ENCODE peak calls at places on chromosomes 1 and 21, in four cellular contexts. A is transverse colon, T is heart left ventricle, Z is gastrocnemius medialis. Q is an unnamed sample. For H3K4me1, the result is how much of the 10 kb centered on the place peaks cover.

GRCh38 chr1:89659322-89660061 is 26.6 kb downstream of the LRRC8C start:
- DNase-seq in A (no peak), T (peak), Z (no peak), Q (no peak)

GRCh38 chr1:43206721-43207228 is 34.6 kb downstream of the CFAP57 start:
- DNase-seq in T (peak), A (no peak), Z (no peak), Q (no peak)

GRCh38 chr1:41529621-41530395 is 45.3 kb upstream of the EDN2 start:
- DNase-seq in A (no peak), T (peak), Z (no peak), Q (no peak)

GRCh38 chr1:37186246-37186756 is 152.0 kb upstream of the GRIK3 start:
- DNase-seq in T (no peak), Z (no peak), A (no peak), Q (no peak)

GRCh38 chr1:56374026-56374974 is 205.1 kb downstream of the PLPP3 start:
- DNase-seq in T (peak), Z (no peak), A (no peak), Q (peak)

GRCh38 chr1:16083486-16083885 is 10.0 kb upstream of the FAM131C start:
- DNase-seq in Z (no peak), T (no peak), A (peak), Q (no peak)

GRCh38 chr1:24692351-24692980 is 49.4 kb downstream of the SRRM1 start:
- DNase-seq in A (no peak), T (no peak), Z (no peak), Q (no peak)

GRCh38 chr1:23756676-23757075 is 13.4 kb downstream of the ELOA start:
- DNase-seq in Z (no peak), A (no peak), T (no peak), Q (no peak)

GRCh38 chr1:31955917-31956736 is 18.0 kb upstream of the PTP4A2 start:
- DNase-seq in T (peak), Z (peak), A (peak), Q (peak)

GRCh38 chr1:23098463-23099170 is 70.0 kb downstream of the LUZP1 start:
- DNase-seq in T (no peak), Z (peak), A (peak), Q (no peak)

GRCh38 chr1:54124472-54124871 is 28.3 kb downstream of the CDCP2 start:
- DNase-seq in A (peak), T (no peak), Z (no peak), Q (no peak)

GRCh38 chr1:80050523-80050922 is 1044.0 kb upstream of the ADGRL4 start:
- DNase-seq in T (no peak), A (no peak), Z (no peak), Q (no peak)

GRCh38 chr1:162023547-162024501 is at the start of gene OLFML2B:
- DNase-seq in A (peak), T (peak), Z (peak), Q (no peak)

GRCh38 chr1:78069784-78070183 is 24.0 kb downstream of the GIPC2 start:
- DNase-seq in Z (no peak), A (no peak), T (no peak), Q (no peak)

GRCh38 chr1:168977618-168978017 is 128.9 kb upstream of the ATP1B1 start:
- DNase-seq in T (no peak), A (no peak), Z (no peak), Q (no peak)

GRCh38 chr1:204945565-204945977 is 74.9 kb downstream of the NFASC start:
- DNase-seq in T (no peak), A (no peak), Z (no peak), Q (no peak)

GRCh38 chr1:174158767-174159252 is 510 bp upstream of the RABGAP1L start:
- DNase-seq in Z (no peak), A (no peak), T (no peak), Q (no peak)

GRCh38 chr1:180194546-180195207 is 35.4 kb upstream of the LHX4 start:
- DNase-seq in T (no peak), Z (no peak), A (no peak), Q (no peak)

GRCh38 chr1:48051466-48052126 is 54.4 kb upstream of the TRABD2B start:
- DNase-seq in A (no peak), T (no peak), Z (no peak), Q (no peak)

GRCh38 chr1:23470282-23471070 is 13.5 kb downstream of the ASAP3 start:
- DNase-seq in Z (no peak), A (no peak), T (peak), Q (no peak)

GRCh38 chr1:41840592-41841246 is 78.0 kb downstream of the HIVEP3 start:
- DNase-seq in T (peak), A (no peak), Z (no peak), Q (no peak)

GRCh38 chr1:119387858-119388257 is 19.3 kb downstream of the HAO2 start:
- DNase-seq in Z (no peak), T (no peak), A (no peak), Q (no peak)

GRCh38 chr1:41374711-41375110 is 13.5 kb downstream of the FOXO6 start:
- DNase-seq in Z (no peak), T (no peak), A (no peak), Q (no peak)

GRCh38 chr1:107680579-107680985 is 284.4 kb downstream of the VAV3 start:
- DNase-seq in T (no peak), Z (no peak), A (peak), Q (no peak)

GRCh38 chr1:199157494-199157893 is 518.7 kb downstream of the PTPRC start:
- DNase-seq in A (no peak), Z (no peak), T (no peak), Q (no peak)

GRCh38 chr1:113804421-113805255 is 7.6 kb downstream of the RSBN1 start:
- DNase-seq in T (no peak), A (no peak), Z (no peak), Q (no peak)

GRCh38 chr21:43789276-43790052 is at the start of gene RRP1:
- DNase-seq in Z (peak), A (peak), T (peak), Q (peak)
- TF ChIP-seq POLR2A in Z (peak), A (peak), T (peak), Q (no peak)

DNA sequence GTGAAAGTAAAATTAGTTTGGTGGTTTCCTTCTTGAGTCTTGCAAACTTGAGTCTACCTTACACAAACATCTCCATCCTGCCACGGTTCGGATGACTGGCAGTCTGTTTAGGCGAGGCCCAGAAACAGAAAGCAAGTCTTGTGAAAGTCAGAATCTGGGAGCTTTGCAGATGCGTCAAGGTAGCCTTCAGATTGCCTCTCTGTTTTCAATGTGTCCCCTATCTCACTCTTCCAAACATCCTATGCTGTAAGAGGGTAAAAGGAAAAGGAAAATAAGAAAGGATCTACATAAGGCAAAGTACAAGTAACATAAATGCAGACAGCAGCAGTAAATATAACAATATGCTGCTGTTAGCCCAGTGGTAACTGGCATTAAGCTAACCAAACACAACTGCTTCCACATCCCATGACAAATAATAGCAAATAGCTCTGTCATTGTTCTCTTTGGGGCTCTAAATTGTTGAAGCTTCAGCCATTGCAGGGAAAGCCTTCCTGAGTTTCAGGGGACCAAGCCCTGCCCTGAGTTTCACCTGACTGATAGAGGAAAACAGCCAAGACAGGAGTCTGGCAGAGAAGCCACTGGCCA is 26.2 kb upstream of the C1orf105 start:
- DNase-seq in Z (no peak), T (peak), A (peak), Q (no peak)
- H3K4me1 ChIP-seq in Z (under half), T (under half), A (half or more), Q (half or more)

DNA sequence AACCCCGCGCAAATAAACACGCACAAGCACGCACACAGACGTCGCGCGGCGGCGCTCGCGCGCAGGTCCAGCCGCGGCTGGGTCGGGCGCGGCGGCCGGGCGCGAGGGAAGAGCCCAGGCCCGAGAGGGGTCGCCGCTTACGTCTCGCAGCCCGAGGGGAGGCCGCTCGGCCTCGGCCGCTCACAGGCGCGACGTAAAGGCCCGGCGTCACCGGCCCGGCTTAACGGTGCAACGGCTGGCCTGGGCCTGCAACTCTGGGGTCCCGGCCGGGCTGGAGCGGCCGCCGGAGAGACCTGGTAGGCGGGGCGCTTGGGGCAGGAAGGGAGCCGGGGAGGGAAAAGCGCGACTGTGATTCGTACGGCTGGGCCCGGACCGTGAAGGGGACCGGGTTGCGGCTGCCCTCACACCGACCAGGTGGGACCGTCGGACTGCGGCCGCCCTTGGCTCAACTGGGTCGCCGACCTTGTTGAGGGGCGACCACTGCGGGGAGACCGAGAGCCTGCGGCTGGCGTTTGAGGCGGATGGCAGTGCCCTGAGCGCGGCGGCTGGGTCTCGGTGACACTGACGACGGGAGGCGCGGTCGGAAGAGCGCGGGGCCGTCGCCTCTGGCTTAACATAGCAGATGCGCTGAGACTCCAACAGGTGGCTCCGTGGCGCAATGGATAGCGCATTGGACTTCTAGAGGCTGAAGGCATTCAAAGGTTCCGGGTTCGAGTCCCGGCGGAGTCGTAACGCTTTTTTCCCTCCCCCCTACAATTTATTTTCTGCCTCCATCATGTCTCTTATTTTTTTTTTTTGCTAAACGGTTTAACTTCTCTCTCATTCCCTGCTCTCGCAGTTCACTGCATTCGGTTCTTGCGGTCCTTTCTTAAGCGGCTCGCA is 31.8 kb downstream of the DNTTIP2 start:
- DNase-seq in T (peak), A (peak), Z (peak), Q (peak)
- TF ChIP-seq CTCF in T (no peak), A (no peak), Z (no peak), Q (no peak)

GRCh38 chr1:150566589-150567340 is 12.6 kb downstream of the MCL1 start:
- DNase-seq in A (no peak), Z (no peak), T (no peak), Q (no peak)
- TF ChIP-seq POLR2A in A (peak), Z (peak), T (no peak), Q (no peak)

Q was measured in esophagus muscularis mucosa.